ENCODE peak calls at places on chromosome 19, in seven cellular contexts. X, G, O, S, K, W and A are unnamed samples.

GRCh38 chr19:45450042-45450380 is 17.8 kb upstream of the FOSB start:
- DNase-seq in X (no peak), G (no peak), O (no peak), S (no peak), K (no peak), W (no peak), A (no peak)

GRCh38 chr19:3179739-3180293 is 1.2 kb downstream of the S1PR4 start:
- DNase-seq in X (no peak), G (no peak), O (no peak), S (no peak), K (no peak), W (no peak), A (no peak)

GRCh38 chr19:18468517-18468916 is 30.6 kb upstream of the ISYNA1 start:
- DNase-seq in X (no peak), G (no peak), O (no peak), S (no peak), K (no peak), W (no peak), A (no peak)

GRCh38 chr19:1910169-1910568 is 5.0 kb downstream of the ADAT3 start:
- DNase-seq in X (no peak), G (no peak), O (no peak), S (no peak), K (no peak), W (no peak), A (no peak)

GRCh38 chr19:13152356-13152853 is 2.2 kb downstream of the IER2 start:
- DNase-seq in X (no peak), G (no peak), O (no peak), S (no peak), K (no peak), W (no peak), A (no peak)

GRCh38 chr19:30208661-30209060 is 163.5 kb upstream of the ZNF536 start:
- DNase-seq in X (no peak), G (no peak), O (no peak), S (no peak), K (no peak), W (no peak), A (no peak)

GRCh38 chr19:41189425-41190065 is 3.5 kb upstream of the CYP2S1 start:
- DNase-seq in X (no peak), G (peak; percentile 27), O (no peak), S (no peak), K (no peak), W (no peak), A (no peak)

GRCh38 chr19:18464646-18465045 is 26.7 kb upstream of the ISYNA1 start:
- DNase-seq in X (no peak), G (peak; percentile 95), O (peak; percentile 91), S (peak; percentile 76), K (peak; percentile 92), W (no peak), A (peak; percentile 94)

GRCh38 chr19:30441011-30441410 is 68.8 kb downstream of the ZNF536 start:
- DNase-seq in X (no peak), G (no peak), O (no peak), S (no peak), K (no peak), W (no peak), A (no peak)

GRCh38 chr19:13355356-13355755 is 150.9 kb downstream of the CACNA1A start:
- DNase-seq in X (no peak), G (no peak), O (no peak), S (no peak), K (no peak), W (no peak), A (no peak)

GRCh38 chr19:56126983-56127780 is 6.1 kb upstream of the ZNF787 start:
- DNase-seq in X (no peak), G (no peak), O (no peak), S (no peak), K (peak; percentile 76), W (no peak), A (no peak)

GRCh38 chr19:12774588-12775555 is at the start of gene HOOK2:
- DNase-seq in X (peak; percentile 63), G (no peak), O (peak; percentile 93), S (peak; percentile 96), K (peak; percentile 66), W (no peak), A (no peak)

GRCh38 chr19:45848922-45849321 is 14.0 kb downstream of the SYMPK start:
- DNase-seq in X (no peak), G (peak; percentile 4), O (no peak), S (no peak), K (no peak), W (no peak), A (no peak)

GRCh38 chr19:22472180-22472637 is 50.1 kb upstream of the ZNF98 start:
- DNase-seq in X (no peak), G (no peak), O (no peak), S (no peak), K (no peak), W (no peak), A (no peak)

GRCh38 chr19:2973229-2973628 is 4.1 kb upstream of the TLE6 start:
- DNase-seq in X (no peak), G (no peak), O (peak; percentile 88), S (no peak), K (peak; percentile 71), W (no peak), A (no peak)

GRCh38 chr19:45781282-45782161 is 768 bp downstream of the DMPK start:
- DNase-seq in X (no peak), G (no peak), O (no peak), S (no peak), K (no peak), W (no peak), A (no peak)

GRCh38 chr19:29614780-29615179 is 8.7 kb downstream of the POP4 start:
- DNase-seq in X (no peak), G (no peak), O (no peak), S (no peak), K (no peak), W (no peak), A (no peak)

GRCh38 chr19:35648017-35648961 is at the start of gene COX6B1:
- DNase-seq in X (peak; percentile 82), G (peak; percentile 96), O (peak; percentile 97), S (peak; percentile 95), K (peak; percentile 98), W (peak; percentile 76), A (peak; percentile 91)

GRCh38 chr19:51359294-51359693 is 6.9 kb downstream of the ETFB start:
- DNase-seq in X (no peak), G (peak; percentile 91), O (no peak), S (no peak), K (peak; percentile 54), W (no peak), A (peak; percentile 88)

GRCh38 chr19:43914051-43914450 is 21.0 kb downstream of the ZNF45 start:
- DNase-seq in X (no peak), G (no peak), O (no peak), S (no peak), K (no peak), W (no peak), A (no peak)
- H3K4me3 ChIP-seq in X (no peak overlapping the region), G (no peak overlapping the region), O (no peak overlapping the region), S (no peak overlapping the region), K (no peak overlapping the region), W (no peak overlapping the region), A (no peak overlapping the region)

GRCh38 chr19:48638831-48639381 is 1.7 kb upstream of the DBP start:
- DNase-seq in X (no peak), G (no peak), O (peak; percentile 67), S (no peak), K (no peak), W (no peak), A (no peak)

GRCh38 chr19:48641850-48642249 is 4.1 kb downstream of the CA11 start:
- DNase-seq in X (no peak), G (no peak), O (no peak), S (no peak), K (no peak), W (no peak), A (no peak)

GRCh38 chr19:48637948-48638830 is 1.0 kb upstream of the DBP start:
- DNase-seq in X (peak; percentile 76), G (peak; percentile 98), O (peak; percentile 93), S (peak; percentile 85), K (peak; percentile 95), W (peak; percentile 83), A (peak; percentile 92)

GRCh38 chr19:48637449-48637947 is 319 bp upstream of the DBP start:
- DNase-seq in X (peak; percentile 99), G (peak; percentile 99), O (peak; percentile 100), S (peak; percentile 99), K (peak; percentile 100), W (peak; percentile 83), A (peak; percentile 99)

DNA sequence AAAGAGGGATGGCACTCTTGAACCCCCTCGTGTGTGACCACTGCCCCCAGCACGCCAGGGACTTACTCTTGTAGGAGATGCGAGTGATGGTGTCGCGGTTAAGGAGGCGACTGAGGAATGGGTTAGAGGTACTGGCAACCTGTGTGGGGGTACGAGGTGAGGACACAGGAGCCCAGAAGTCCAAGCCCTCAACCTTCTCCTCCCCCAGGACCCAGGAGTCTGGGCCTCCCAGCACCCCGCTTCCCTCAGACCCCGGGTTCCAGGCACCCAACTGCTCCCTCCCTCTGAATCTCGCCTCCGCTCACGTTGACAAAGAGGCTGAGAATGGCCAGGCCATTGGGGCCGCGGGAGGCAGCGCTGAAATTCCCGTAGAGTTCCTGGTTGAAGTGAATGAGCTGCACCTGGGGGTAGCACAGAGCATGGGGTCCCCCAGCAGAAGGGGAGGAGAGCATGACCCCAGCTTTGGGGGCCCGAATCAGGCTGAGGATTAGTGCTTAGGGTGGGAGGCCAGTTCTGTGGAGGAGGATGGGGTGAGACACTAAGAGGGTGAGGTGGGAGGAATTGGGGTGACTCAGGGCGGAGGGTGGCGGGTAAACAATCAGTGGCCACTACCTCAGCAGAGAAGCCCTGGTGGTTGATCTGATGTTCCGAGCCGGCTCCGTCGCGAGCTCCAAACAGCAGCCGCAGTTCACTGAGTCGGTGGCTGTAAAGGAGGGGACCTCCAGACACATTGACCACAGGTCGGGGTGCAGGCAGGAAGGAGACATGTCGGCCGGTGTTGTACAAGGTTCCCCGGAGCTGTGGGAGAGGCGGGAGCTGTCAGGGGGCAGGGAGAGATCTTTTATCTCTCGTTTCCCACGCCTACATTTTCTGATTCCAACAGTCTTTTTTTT is 2.5 kb upstream of the DBP start:
- DNase-seq in X (no peak), G (no peak), O (peak; percentile 71), S (no peak), K (no peak), W (no peak), A (no peak)
- H3K4me3 ChIP-seq in X (no peak overlapping the region), G (no peak overlapping the region), O (peak overlapping the region; percentile 7), S (no peak overlapping the region), K (no peak overlapping the region), W (no peak overlapping the region), A (no peak overlapping the region)

DNA sequence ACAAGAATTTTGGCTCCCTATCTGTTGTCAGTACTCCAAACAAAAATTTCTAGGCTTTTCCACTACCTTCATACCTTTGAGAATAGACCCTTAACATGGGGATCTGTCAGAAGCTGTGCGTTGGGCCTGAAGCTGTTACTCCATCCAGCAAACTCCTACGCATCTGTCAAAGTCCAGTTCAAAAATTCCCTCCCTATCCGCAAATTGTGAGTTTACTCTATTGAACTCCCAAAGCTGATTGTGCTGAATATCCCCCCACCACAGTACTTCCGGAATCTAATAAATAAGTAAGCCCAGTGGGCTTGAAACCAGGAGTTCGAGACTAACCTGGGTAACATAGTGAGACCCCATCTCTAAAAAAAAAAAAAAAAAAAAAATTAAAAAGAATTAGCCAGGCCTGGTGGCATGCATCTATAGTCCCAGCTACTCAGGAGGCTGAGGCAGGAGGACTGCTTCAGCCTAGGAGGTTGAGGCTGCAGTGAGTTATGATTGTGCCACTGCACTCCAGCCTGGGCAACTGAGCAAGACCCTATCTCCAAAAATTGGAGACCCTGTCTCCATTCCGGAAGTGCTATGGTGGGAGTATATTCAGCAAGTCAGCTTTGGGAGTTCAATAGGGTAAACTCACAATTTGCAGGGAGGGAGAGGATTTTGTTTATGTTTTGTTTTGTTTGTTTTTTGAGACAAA is 930 bp upstream of the FBN3 start:
- DNase-seq in X (no peak), G (no peak), O (no peak), S (no peak), K (no peak), W (no peak), A (no peak)
- H3K4me3 ChIP-seq in X (no peak overlapping the region), G (no peak overlapping the region), O (no peak overlapping the region), S (no peak overlapping the region), K (no peak overlapping the region), W (no peak overlapping the region), A (no peak overlapping the region)

GRCh38 chr19:10521461-10522216 is 4.4 kb upstream of the S1PR5 start:
- DNase-seq in X (no peak), G (no peak), O (no peak), S (no peak), K (no peak), W (no peak), A (no peak)
- H3K4me3 ChIP-seq in X (no peak overlapping the region), G (no peak overlapping the region), O (no peak overlapping the region), S (no peak overlapping the region), K (no peak overlapping the region), W (no peak overlapping the region), A (no peak overlapping the region)